ENCODE peak calls at places on chromosomes 12 and 14, in four cellular contexts. R is GM23248, K is uterus, D is tibial artery. Q is an unnamed sample.

GRCh38 chr14:98167253-98167652 is 1104.7 kb downstream of the BCL11B start:
- DNase-seq in K (no peak), R (no peak), D (no peak), Q (no peak)

GRCh38 chr14:72532686-72533454 is 361.0 kb downstream of the DPF3 start:
- DNase-seq in R (no peak), K (no peak), D (no peak), Q (no peak)

GRCh38 chr12:43029971-43030370 is 440.4 kb upstream of the PRICKLE1 start:
- DNase-seq in R (peak; percentile 14), D (no peak), K (no peak), Q (no peak)

GRCh38 chr12:95258803-95259202 is 41.2 kb downstream of the VEZT start:
- DNase-seq in R (no peak), D (no peak), K (no peak), Q (no peak)

GRCh38 chr12:122917508-122918227 is 21.7 kb upstream of the VPS37B start:
- DNase-seq in R (peak; percentile 66), D (no peak), K (peak; percentile 19), Q (no peak)

GRCh38 chr12:6471992-6472366 is 1.5 kb upstream of the VAMP1 start:
- DNase-seq in K (no peak), D (no peak), R (peak; percentile 95), Q (no peak)

GRCh38 chr12:11689591-11690158 is 40.2 kb downstream of the ETV6 start:
- DNase-seq in D (no peak), R (no peak), K (no peak), Q (no peak)

GRCh38 chr12:89225401-89225800 is 126.9 kb downstream of the DUSP6 start:
- DNase-seq in K (no peak), D (no peak), R (peak; percentile 93), Q (no peak)

GRCh38 chr14:75877292-75877691 is 104.5 kb downstream of the TGFB3 start:
- DNase-seq in R (peak; percentile 94), K (no peak), D (no peak), Q (no peak)

GRCh38 chr14:71764701-71765347 is 167.4 kb upstream of the RGS6 start:
- DNase-seq in D (no peak), R (peak; percentile 41), K (no peak), Q (no peak)

GRCh38 chr14:85159726-85160125 is 370.2 kb upstream of the FLRT2 start:
- DNase-seq in R (no peak), D (no peak), K (no peak), Q (no peak)

GRCh38 chr14:64891839-64892375 is 12.2 kb upstream of the SPTB start:
- DNase-seq in D (no peak), R (peak; percentile 82), K (no peak), Q (no peak)

GRCh38 chr12:131829351-131829794 is 1.2 kb downstream of the MMP17 start:
- DNase-seq in R (peak; percentile 67), D (no peak), K (no peak), Q (no peak)

GRCh38 chr14:99200654-99201005 is 71.4 kb downstream of the BCL11B start:
- DNase-seq in D (no peak), K (no peak), R (no peak), Q (no peak)

GRCh38 chr12:76422878-76423438 is 74.7 kb upstream of the BBS10 start:
- DNase-seq in D (no peak), K (no peak), R (peak; percentile 64), Q (no peak)

GRCh38 chr14:70622111-70622712 is 19.5 kb upstream of the TTC9 start:
- DNase-seq in R (peak; percentile 53), D (no peak), K (no peak), Q (no peak)

GRCh38 chr12:49909328-49909727 is 5.6 kb upstream of the FAIM2 start:
- DNase-seq in R (no peak), D (no peak), K (no peak), Q (no peak)

GRCh38 chr12:3480744-3481143 is 10.3 kb upstream of the PRMT8 start:
- DNase-seq in R (no peak), D (no peak), K (no peak), Q (no peak)

GRCh38 chr14:24123465-24124417 is 6.7 kb upstream of the FITM1 start:
- DNase-seq in D (no peak), R (no peak), K (no peak), Q (no peak)

GRCh38 chr14:24119691-24120090 is 4.9 kb upstream of the NRL start:
- DNase-seq in R (no peak), K (no peak), D (no peak), Q (no peak)

GRCh38 chr14:24127673-24128072 is 2.8 kb upstream of the FITM1 start:
- DNase-seq in K (no peak), D (no peak), R (no peak), Q (no peak)

GRCh38 chr14:24121210-24121609 is 6.5 kb upstream of the NRL start:
- DNase-seq in D (no peak), K (no peak), R (no peak), Q (no peak)

DNA sequence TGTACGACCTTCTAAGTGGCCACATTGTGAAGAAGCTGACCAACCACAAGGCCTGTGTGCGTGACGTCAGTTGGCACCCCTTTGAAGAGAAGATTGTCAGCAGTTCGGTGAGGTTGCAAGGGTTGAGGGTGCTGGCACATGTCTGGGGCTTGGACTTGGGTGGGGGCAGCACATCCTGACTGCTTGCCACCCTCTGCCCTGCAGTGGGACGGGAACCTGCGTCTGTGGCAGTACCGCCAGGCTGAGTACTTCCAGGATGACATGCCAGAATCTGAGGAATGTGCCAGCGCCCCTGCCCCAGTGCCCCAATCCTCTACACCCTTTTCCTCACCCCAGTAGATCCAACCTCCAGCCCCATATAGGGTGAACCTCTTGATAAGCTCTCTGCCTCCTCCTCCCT is 7.5 kb upstream of the FITM1 start:
- DNase-seq in D (no peak), K (no peak), R (no peak), Q (no peak)
- H3K36me3 ChIP-seq in D (peaks cover 60% of the 10 kb centered on the region), K (no peaks in the 10 kb centered on the region), R (peaks cover 9% of the 10 kb centered on the region), Q (peaks cover 17% of the 10 kb centered on the region)

GRCh38 chr12:92070054-92070863 is 75.4 kb downstream of the BTG1 start:
- DNase-seq in R (no peak), K (peak; percentile 74), D (no peak), Q (no peak)

GRCh38 chr12:92065664-92066063 is 80.0 kb downstream of the BTG1 start:
- DNase-seq in D (no peak), R (peak; percentile 17), K (no peak), Q (no peak)

GRCh38 chr12:92065018-92065499 is 80.6 kb downstream of the BTG1 start:
- DNase-seq in K (peak; percentile 31), D (no peak), R (peak; percentile 53), Q (peak; percentile 49)

GRCh38 chr12:92070864-92071445 is 74.7 kb downstream of the BTG1 start:
- DNase-seq in D (no peak), R (no peak), K (peak; percentile 56), Q (no peak)

DNA sequence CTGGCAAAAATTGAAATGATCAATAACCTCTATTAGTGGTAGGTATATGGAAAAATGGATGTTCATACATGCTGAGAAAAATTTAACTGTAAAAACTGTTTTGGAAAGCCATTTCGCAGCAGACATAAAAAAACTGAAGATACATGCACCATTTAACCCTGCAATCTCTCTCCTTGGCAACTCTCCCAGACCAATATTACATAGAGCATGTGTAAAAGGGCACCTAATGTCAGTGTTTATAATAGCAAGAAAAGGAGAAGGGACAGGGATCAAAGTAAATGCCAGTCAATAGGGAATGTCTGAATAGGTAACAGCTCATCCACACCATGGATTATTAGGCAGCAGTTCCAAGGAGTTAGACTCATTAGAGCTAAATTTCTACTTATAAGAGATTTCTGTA is 77.2 kb downstream of the BTG1 start:
- DNase-seq in K (no peak), D (no peak), R (no peak), Q (no peak)
- H3K4me1 ChIP-seq in K (no peaks in the 10 kb centered on the region), D (no peaks in the 10 kb centered on the region), R (peaks cover 23% of the 10 kb centered on the region), Q (peaks cover 22% of the 10 kb centered on the region)

GRCh38 chr14:21431126-21431525 is 24.8 kb downstream of the CHD8 start:
- DNase-seq in K (no peak), R (no peak), D (no peak), Q (no peak)

GRCh38 chr14:21428930-21429329 is 27.0 kb downstream of the CHD8 start:
- DNase-seq in K (no peak), D (no peak), R (no peak), Q (no peak)
- H3K36me3 ChIP-seq in K (no peaks in the 10 kb centered on the region), D (peaks cover 68% of the 10 kb centered on the region), R (peaks cover 64% of the 10 kb centered on the region), Q (peaks cover 75% of the 10 kb centered on the region)

GRCh38 chr12:32901553-32901952 is 5.0 kb upstream of the PKP2 start:
- DNase-seq in R (no peak), K (no peak), D (no peak), Q (no peak)

GRCh38 chr12:32903318-32903717 is 6.7 kb upstream of the PKP2 start:
- DNase-seq in R (no peak), D (no peak), K (no peak), Q (no peak)

GRCh38 chr12:32902287-32902996 is 5.9 kb upstream of the PKP2 start:
- DNase-seq in R (no peak), K (no peak), D (no peak), Q (no peak)

GRCh38 chr12:32906407-32907165 is 10.0 kb upstream of the PKP2 start:
- DNase-seq in R (no peak), D (no peak), K (no peak), Q (no peak)

DNA sequence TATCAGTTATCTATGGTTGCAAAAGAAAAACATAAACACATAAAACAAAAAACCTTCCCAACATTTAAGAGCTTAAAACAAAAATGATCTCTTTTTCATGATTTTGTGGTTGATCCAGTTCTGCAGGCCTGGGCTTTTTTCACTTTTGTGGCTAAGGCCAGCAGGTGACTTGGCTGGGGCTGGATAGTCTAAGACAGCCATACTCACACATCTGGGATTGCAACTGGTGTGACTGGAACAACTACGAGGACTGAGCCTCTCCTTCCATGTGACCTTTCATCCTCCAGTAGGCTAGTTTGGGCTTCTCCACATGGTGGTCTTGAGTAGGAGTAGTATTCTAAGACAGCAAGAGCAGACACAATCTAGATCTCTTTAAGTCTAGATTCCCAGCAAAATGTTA is 7.2 kb upstream of the PKP2 start:
- DNase-seq in K (no peak), R (no peak), D (no peak), Q (no peak)
- H3K4me1 ChIP-seq in K (no peaks in the 10 kb centered on the region), R (no peaks in the 10 kb centered on the region), D (no peaks in the 10 kb centered on the region), Q (peaks cover 28% of the 10 kb centered on the region)

GRCh38 chr14:20697273-20698017 is 8.9 kb downstream of the ANG start:
- DNase-seq in K (peak; percentile 35), R (peak; percentile 86), D (peak; percentile 68), Q (peak; percentile 16)
- H3K36me3 ChIP-seq in K (no peaks in the 10 kb centered on the region), R (no peaks in the 10 kb centered on the region), D (peaks cover 28% of the 10 kb centered on the region), Q (no peaks in the 10 kb centered on the region)

Q was measured in SJSA1.